ENCODE peak calls at places on chromosomes 4 and X, in seven cellular contexts. U is tibial nerve, Z is endothelial cell, V is astrocyte, A is AG09319, E is ovary, H is transverse colon. T is an unnamed sample.

GRCh38 chr4:28555851-28556250 is 1695.2 kb downstream of the STIM2 start:
- DNase-seq in A (no peak), Z (no peak), V (no peak), E (no peak), H (no peak), U (no peak), T (no peak)

GRCh38 chrX:114582698-114583395 is 1.0 kb upstream of the HTR2C start:
- DNase-seq in A (no peak), U (no peak), H (no peak), V (no peak), Z (no peak), E (no peak), T (no peak)

GRCh38 chrX:69307736-69308135 is 142.5 kb upstream of the PJA1 start:
- DNase-seq in U (no peak), A (no peak), V (no peak), H (no peak), Z (no peak), E (no peak), T (no peak)

GRCh38 chr4:109887071-109887470 is 25.6 kb upstream of the EGF start:
- DNase-seq in V (no peak), A (no peak), U (no peak), H (no peak), E (no peak), Z (no peak), T (no peak)

GRCh38 chr4:16995451-16995850 is 97.0 kb upstream of the LDB2 start:
- DNase-seq in U (no peak), Z (no peak), A (no peak), H (no peak), V (no peak), E (no peak), T (no peak)

GRCh38 chr4:173414456-173414855 is 15.5 kb upstream of the SCRG1 start:
- DNase-seq in E (no peak), H (no peak), U (no peak), A (no peak), Z (no peak), V (no peak), T (no peak)

GRCh38 chrX:155086202-155086840 is 15.0 kb downstream of the BRCC3 start:
- DNase-seq in Z (peak; percentile 41), U (peak; percentile 8), V (no peak), H (peak; percentile 30), A (no peak), E (no peak), T (no peak)

GRCh38 chr4:81555489-81555888 is 83.8 kb upstream of the RASGEF1B start:
- DNase-seq in U (no peak), A (no peak), V (no peak), E (no peak), Z (no peak), H (no peak), T (no peak)

GRCh38 chrX:118698516-118699247 is 28.7 kb upstream of the IL13RA1 start:
- DNase-seq in V (no peak), Z (no peak), U (no peak), E (no peak), H (no peak), A (no peak), T (no peak)

GRCh38 chr4:86661418-86661817 is 67.3 kb downstream of the PTPN13 start:
- DNase-seq in V (no peak), A (no peak), U (no peak), H (no peak), Z (no peak), E (no peak), T (no peak)

DNA sequence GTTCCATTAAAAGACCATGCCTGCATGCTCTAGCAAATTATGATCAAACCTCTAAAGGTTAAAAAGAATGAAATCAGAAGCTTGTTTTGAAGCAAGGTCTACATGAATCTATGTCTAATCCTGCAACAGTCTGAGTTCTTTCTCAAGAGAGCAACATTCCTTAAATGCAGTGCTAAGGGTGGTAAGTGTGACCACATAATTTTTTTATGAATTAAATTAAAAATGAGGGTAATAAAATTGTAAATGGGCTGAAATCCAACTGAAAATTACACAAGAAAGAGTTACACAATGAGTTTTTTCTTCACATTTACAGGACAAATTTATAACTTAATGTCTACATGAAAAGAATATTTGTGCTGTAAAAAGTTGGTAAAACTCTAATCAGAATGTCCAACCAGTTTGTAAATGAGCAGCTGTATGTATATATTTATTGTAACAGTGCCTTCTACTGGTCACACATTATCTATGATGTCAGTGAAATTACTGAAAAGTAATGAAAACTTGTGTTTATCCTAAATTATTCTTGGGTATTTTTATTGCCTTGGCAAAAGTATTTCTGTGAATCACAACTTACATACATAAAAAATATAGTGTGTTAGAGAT is 336.3 kb upstream of the PITX2 start:
- DNase-seq in U (no peak), A (no peak), E (no peak), V (peak; percentile 7), Z (no peak), H (no peak), T (no peak)
- TF ChIP-seq CTCF in U (no peak), A (peak; percentile 34), E (no peak), V (no peak), Z (no peak), H (peak; percentile 35), T (peak; percentile 19)

DNA sequence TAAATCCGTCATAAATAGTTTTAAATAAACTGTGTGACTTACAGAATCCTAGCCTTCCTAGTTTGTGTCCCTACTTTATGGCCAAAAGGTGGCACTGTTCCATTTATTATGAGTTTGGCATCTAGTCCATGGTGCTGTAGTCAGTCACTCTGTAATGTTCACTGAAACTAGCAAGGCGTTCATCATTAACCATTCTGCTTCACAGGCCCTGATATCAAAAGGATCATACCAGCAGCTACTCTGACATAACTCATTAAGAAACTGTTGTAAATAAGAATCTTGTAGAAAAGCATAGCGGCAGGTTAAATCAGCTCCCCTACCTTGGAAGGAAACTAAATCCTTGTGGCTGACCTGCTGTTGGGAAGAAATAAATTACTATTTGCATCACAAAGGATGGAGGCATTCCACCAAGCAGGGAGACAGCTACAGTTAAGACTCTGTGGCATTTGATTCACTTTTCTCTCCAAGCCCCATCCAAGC is 919.6 kb upstream of the DIAPH2 start:
- DNase-seq in U (peak; percentile 28), A (no peak), H (no peak), Z (no peak), V (peak; percentile 4), E (no peak), T (no peak)
- TF ChIP-seq CTCF in U (no peak), A (peak; percentile 50), H (peak; percentile 32), Z (peak; percentile 30), V (peak; percentile 39), E (no peak), T (peak; percentile 37)

GRCh38 chr4:184282895-184283654 is 65.4 kb upstream of the ENPP6 start:
- DNase-seq in E (no peak), A (no peak), H (peak; percentile 22), V (no peak), Z (no peak), U (peak; percentile 1), T (no peak)

GRCh38 chr4:184283659-184284335 is 66.1 kb upstream of the ENPP6 start:
- DNase-seq in Z (no peak), H (peak; percentile 27), E (no peak), U (peak; percentile 2), V (no peak), A (no peak), T (no peak)

GRCh38 chr4:184280591-184281071 is 63.0 kb upstream of the ENPP6 start:
- DNase-seq in H (peak; percentile 19), E (no peak), U (no peak), A (no peak), Z (no peak), V (no peak), T (no peak)

GRCh38 chr4:184281231-184282139 is 63.8 kb upstream of the ENPP6 start:
- DNase-seq in Z (no peak), U (peak; percentile 1), E (no peak), A (no peak), H (peak; percentile 19), V (no peak), T (no peak)

DNA sequence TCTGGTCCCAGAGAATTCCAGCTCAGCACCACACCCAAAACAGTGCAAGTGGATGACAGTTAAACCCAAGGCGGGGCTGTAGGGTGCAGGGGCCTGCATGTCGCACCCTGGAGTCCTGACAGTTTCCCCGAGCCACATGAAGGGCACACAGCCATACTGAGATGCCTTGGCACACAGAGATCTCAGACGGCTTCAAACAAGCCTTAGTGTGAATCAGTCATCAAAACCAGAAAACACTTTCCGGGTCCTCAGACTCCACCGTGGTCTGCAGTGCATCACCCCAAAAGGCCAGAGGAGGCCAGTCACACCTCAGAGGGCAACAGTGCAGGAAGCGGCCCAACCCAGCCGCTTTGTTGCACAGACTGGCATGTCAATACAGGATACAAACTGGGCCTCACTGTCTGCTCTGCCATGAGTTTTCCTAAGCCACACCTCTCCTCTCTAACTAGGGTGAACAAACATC is 64.6 kb upstream of the ENPP6 start:
- DNase-seq in U (peak; percentile 4), H (peak; percentile 65), Z (peak; percentile 28), V (no peak), E (no peak), A (no peak), T (no peak)
- TF ChIP-seq CTCF in U (peak; percentile 6), H (peak; percentile 29), Z (no peak), V (no peak), E (no peak), A (no peak), T (no peak)

DNA sequence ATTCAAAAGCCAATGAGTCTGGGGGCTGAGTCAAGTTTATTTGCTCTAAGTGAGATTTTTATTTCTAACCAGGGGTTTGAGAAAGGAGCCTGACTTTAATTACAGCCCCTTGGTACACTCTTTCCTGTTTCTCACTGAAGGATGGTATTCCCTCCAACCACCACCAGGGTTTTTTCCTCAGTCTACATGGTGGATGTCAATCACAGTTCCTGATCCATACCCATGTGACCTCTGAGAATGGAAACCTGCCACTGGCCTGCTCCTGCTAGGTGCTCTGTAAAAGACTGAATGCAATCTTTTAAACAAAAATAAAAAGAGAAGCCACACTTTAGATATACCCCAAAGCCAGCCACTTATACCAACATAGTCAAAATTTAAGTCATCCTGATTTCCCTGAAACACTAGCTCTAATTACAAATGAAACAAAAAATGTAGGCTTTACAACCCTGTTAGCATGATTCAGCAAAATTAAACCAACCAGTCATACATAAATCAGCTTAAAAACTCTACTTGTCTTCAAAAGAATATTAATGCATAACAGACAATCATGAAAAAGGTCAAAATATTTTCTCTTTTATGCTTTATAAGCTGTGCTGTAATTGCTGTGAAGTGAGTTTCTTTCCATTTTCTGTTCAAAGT is 112.1 kb upstream of the NWD2 start:
- DNase-seq in U (no peak), E (no peak), Z (no peak), H (no peak), A (no peak), V (no peak), T (no peak)
- TF ChIP-seq CTCF in U (no peak), E (no peak), Z (peak; percentile 69), H (peak; percentile 8), A (no peak), V (no peak), T (no peak)

GRCh38 chrX:33434256-33435092 is 223.1 kb upstream of the DMD start:
- DNase-seq in A (peak; percentile 1), E (peak; percentile 41), U (peak; percentile 66), V (peak; percentile 3), Z (peak; percentile 61), H (peak; percentile 43), T (peak; percentile 20)
- TF ChIP-seq CTCF in A (peak; percentile 84), E (no peak), U (peak; percentile 52), V (peak; percentile 38), Z (peak; percentile 76), H (peak; percentile 58), T (peak; percentile 52)

GRCh38 chr4:34720563-34720962 is 1523.8 kb downstream of the ARAP2 start:
- DNase-seq in U (no peak), V (peak; percentile 13), H (no peak), Z (no peak), E (no peak), A (no peak), T (no peak)
- TF ChIP-seq CTCF in U (peak; percentile 9), V (peak; percentile 51), H (no peak), Z (peak; percentile 61), E (no peak), A (peak; percentile 25), T (no peak)

GRCh38 chr4:26226978-26227377 is 93.8 kb upstream of the RBPJ start:
- DNase-seq in U (no peak), A (no peak), H (no peak), E (no peak), Z (no peak), V (no peak), T (no peak)
- TF ChIP-seq CTCF in U (no peak), A (no peak), H (no peak), E (no peak), Z (no peak), V (no peak), T (no peak)

T was measured in heart left ventricle.